ENCODE peak calls at places on chromosomes 11 and 22, in five cellular contexts. V is NCI-H82; X is AG09319; B is pancreas; P is stimulated activated CD4-positive, alpha-beta T cell treated with anti-CD3 and anti-CD28 coated beads, Interleukin-1b, Interleukin-23, amount 100 ng/mL, for 1 hour. A is an unnamed sample.

GRCh38 chr11:14971865-14972580 is at the start of gene CALCA:
- DNase-seq in V (peak), X (no peak), B (no peak), P (no peak), A (no peak)

GRCh38 chr11:75330279-75330678 is 21.2 kb downstream of the ARRB1 start:
- DNase-seq in V (peak), X (no peak), B (no peak), P (no peak), A (no peak)

GRCh38 chr11:68436985-68437926 is 23.3 kb upstream of the PPP6R3 start:
- DNase-seq in V (no peak), X (no peak), B (no peak), P (no peak), A (no peak)

GRCh38 chr11:121723261-121723741 is 270.5 kb upstream of the SORL1-AS1 start:
- DNase-seq in V (no peak), X (no peak), B (peak), P (no peak), A (no peak)

GRCh38 chr11:33987545-33987944 is 64.0 kb upstream of the CAPRIN1 start:
- DNase-seq in V (no peak), X (no peak), B (no peak), P (no peak), A (no peak)

GRCh38 chr11:63918576-63919171 is 1.7 kb upstream of the RCOR2 start:
- DNase-seq in V (peak), X (no peak), B (no peak), P (no peak), A (no peak)

GRCh38 chr11:126282361-126282741 is 542 bp upstream of the TIRAP start:
- DNase-seq in V (peak), X (no peak), B (peak), P (no peak), A (peak)

GRCh38 chr11:100562102-100562501 is 125.0 kb upstream of the ARHGAP42 start:
- DNase-seq in V (no peak), X (peak), B (no peak), P (no peak), A (no peak)

GRCh38 chr11:70174846-70175764 is 28.0 kb upstream of the FADD start:
- DNase-seq in V (peak), X (no peak), B (no peak), P (no peak), A (no peak)

GRCh38 chr22:19757140-19757984 is 3.2 kb upstream of the TBX1 start:
- DNase-seq in V (no peak), X (no peak), B (no peak), P (no peak), A (no peak)

GRCh38 chr11:106092446-106092845 is 15.0 kb downstream of the AASDHPPT start:
- DNase-seq in V (no peak), X (no peak), B (no peak), P (no peak), A (no peak)